ENCODE peak calls at places on chromosome 21, in six cellular contexts. R, N, E, V, M and J are unnamed samples.

GRCh38 chr21:37028579-37028978 is 22.1 kb downstream of the RIPPLY3 start:
- DNase-seq in E (no peak), V (no peak), N (no peak), R (no peak), M (peak), J (no peak)

GRCh38 chr21:34180826-34181359 is 107.5 kb downstream of the MRPS6 start:
- DNase-seq in M (no peak), R (no peak), N (no peak), E (no peak), V (no peak), J (no peak)

GRCh38 chr21:39384674-39385298 is 35.9 kb upstream of the HMGN1 start:
- DNase-seq in M (no peak), N (no peak), E (no peak), V (peak), R (no peak), J (no peak)

GRCh38 chr21:32578107-32578691 is 7.1 kb downstream of the TCP10L start:
- DNase-seq in R (peak), E (no peak), M (no peak), V (peak), N (peak), J (no peak)

GRCh38 chr21:37845535-37845934 is 70.7 kb downstream of the KCNJ6 start:
- DNase-seq in V (no peak), M (no peak), N (no peak), E (no peak), R (no peak), J (no peak)

GRCh38 chr21:23524685-23525084 is 2082.6 kb downstream of the MRPL39 start:
- DNase-seq in E (no peak), V (no peak), M (no peak), R (no peak), N (no peak), J (no peak)

GRCh38 chr21:35197191-35197590 is 148.1 kb upstream of the RUNX1 start:
- DNase-seq in R (no peak), M (no peak), N (no peak), E (no peak), V (peak), J (no peak)

GRCh38 chr21:33686386-33686785 is 44.1 kb downstream of the ITSN1 start:
- DNase-seq in N (no peak), M (no peak), V (no peak), E (no peak), R (no peak), J (no peak)

GRCh38 chr21:40622531-40622930 is 224.4 kb downstream of the DSCAM start:
- DNase-seq in V (no peak), R (no peak), N (peak), E (no peak), M (no peak), J (no peak)

GRCh38 chr21:34579411-34579810 is 35.5 kb downstream of the RCAN1 start:
- DNase-seq in M (no peak), E (no peak), R (no peak), N (no peak), V (peak), J (no peak)

GRCh38 chr21:33125981-33126380 is 56.0 kb downstream of the OLIG1 start:
- DNase-seq in N (no peak), R (no peak), E (no peak), V (no peak), M (no peak), J (no peak)

GRCh38 chr21:34609244-34609950 is 5.5 kb downstream of the RCAN1 start:
- DNase-seq in N (no peak), R (no peak), V (no peak), E (no peak), M (peak), J (no peak)

GRCh38 chr21:39004776-39005605 is 178.3 kb downstream of the PSMG1 start:
- DNase-seq in V (peak), E (peak), M (peak), N (peak), R (peak), J (peak)

GRCh38 chr21:19981938-19982337 is 1016.3 kb upstream of the NCAM2 start:
- DNase-seq in M (no peak), R (no peak), E (no peak), V (no peak), N (no peak), J (no peak)

GRCh38 chr21:27803571-27803970 is 836.7 kb upstream of the ADAMTS5 start:
- DNase-seq in M (no peak), N (no peak), V (peak), E (no peak), R (no peak), J (no peak)

GRCh38 chr21:40143822-40144525 is 276.7 kb downstream of the PCP4 start:
- DNase-seq in M (peak), R (peak), V (peak), N (peak), E (peak), J (no peak)

GRCh38 chr21:45607922-45608295 is 35.6 kb upstream of the PCBP3 start:
- DNase-seq in V (no peak), N (peak), R (no peak), E (no peak), M (no peak), J (peak)
- H3K4me3 ChIP-seq in V (no peak), N (peak), R (no peak), E (no peak), M (no peak), J (no peak)

GRCh38 chr21:44802396-44803153 is 955 bp upstream of the UBE2G2 start:
- DNase-seq in V (no peak), N (peak), E (no peak), M (no peak), R (no peak), J (no peak)
- TF ChIP-seq CTCF in V (no peak), N (no peak), E (no peak), M (no peak), R (no peak), J (no peak)

GRCh38 chr21:43195131-43196021 is 26.6 kb downstream of the CRYAA start:
- DNase-seq in E (peak), R (no peak), N (peak), M (no peak), V (no peak), J (peak)

GRCh38 chr21:43193088-43193650 is 24.4 kb downstream of the CRYAA start:
- DNase-seq in E (no peak), V (no peak), M (no peak), R (no peak), N (no peak), J (peak)

GRCh38 chr21:43192501-43193081 is 23.8 kb downstream of the CRYAA start:
- DNase-seq in M (no peak), N (no peak), E (no peak), R (no peak), V (no peak), J (peak)

GRCh38 chr21:43194303-43195130 is 25.7 kb downstream of the CRYAA start:
- DNase-seq in N (no peak), R (no peak), V (no peak), E (no peak), M (no peak), J (peak)

GRCh38 chr21:43193651-43194302 is 25.0 kb downstream of the CRYAA start:
- DNase-seq in M (no peak), V (peak), E (peak), N (peak), R (no peak), J (peak)
- H3K27ac ChIP-seq in M (no peak), V (no peak), E (peak), N (no peak), R (no peak), J (no peak)

GRCh38 chr21:16304189-16304588 is 574.4 kb downstream of the USP25 start:
- DNase-seq in R (no peak), M (no peak), V (no peak), N (no peak), E (no peak), J (no peak)

GRCh38 chr21:16302851-16303282 is 573.1 kb downstream of the USP25 start:
- DNase-seq in R (no peak), E (no peak), V (peak), M (peak), N (no peak), J (no peak)

GRCh38 chr21:16307256-16307655 is 577.5 kb downstream of the USP25 start:
- DNase-seq in V (no peak), R (no peak), N (no peak), E (no peak), M (no peak), J (no peak)

GRCh38 chr21:16305686-16306085 is 575.9 kb downstream of the USP25 start:
- DNase-seq in R (no peak), E (no peak), V (no peak), M (no peak), N (no peak), J (no peak)

DNA sequence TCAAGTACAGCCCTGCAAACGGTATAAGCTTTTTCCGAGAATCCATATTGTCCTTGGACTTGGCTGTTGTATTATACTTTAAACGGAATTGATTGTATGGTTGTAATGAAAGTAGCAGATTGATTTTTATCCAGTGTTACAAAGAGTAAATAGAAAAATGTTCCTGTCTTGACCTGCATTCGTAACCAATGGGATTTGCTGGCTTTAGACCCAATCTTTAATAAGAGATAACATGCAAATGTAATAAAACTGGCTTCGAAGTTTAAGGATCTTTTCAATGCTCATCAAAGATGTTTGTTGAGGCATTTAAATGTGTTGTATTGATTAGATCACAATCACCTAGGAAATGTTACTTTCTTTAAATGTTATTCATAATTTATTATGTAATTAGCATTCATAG is 574.9 kb downstream of the USP25 start:
- DNase-seq in V (no peak), E (no peak), N (no peak), R (no peak), M (no peak), J (no peak)
- H3K4me3 ChIP-seq in V (no peak), E (no peak), N (no peak), R (no peak), M (no peak), J (no peak)